ENCODE peak calls at places on chromosome 20, in ten cellular contexts. M, R, Y, H, V, O, Z, N, A and E are unnamed samples.
A peak's percentile ranks its signal among the peaks of the same experiment; 100 is the strongest.

GRCh38 chr20:39983183-39983582 is 705.9 kb downstream of the MAFB start:
- DNase-seq in M (no peak), R (no peak), Y (no peak), H (no peak), V (no peak), O (no peak), Z (no peak), N (no peak), A (no peak), E (no peak)

GRCh38 chr20:24917797-24918578 is 31.1 kb upstream of the CST7 start:
- DNase-seq in M (peak; percentile 53), R (peak; percentile 78), Y (peak; percentile 50), H (peak; percentile 15), V (peak; percentile 36), O (no peak), Z (peak; percentile 27), N (peak; percentile 75), A (peak; percentile 88), E (no peak)

GRCh38 chr20:3653921-3654320 is 9.3 kb downstream of the GFRA4 start:
- DNase-seq in M (no peak), R (no peak), Y (no peak), H (no peak), V (no peak), O (no peak), Z (no peak), N (no peak), A (no peak), E (no peak)

GRCh38 chr20:9119776-9120175 is 50.9 kb downstream of the PLCB4 start:
- DNase-seq in M (no peak), R (no peak), Y (no peak), H (no peak), V (peak; percentile 68), O (no peak), Z (no peak), N (peak; percentile 58), A (peak; percentile 73), E (no peak)

GRCh38 chr20:19858972-19859371 is 100.9 kb downstream of the RIN2 start:
- DNase-seq in M (no peak), R (peak; percentile 65), Y (no peak), H (no peak), V (no peak), O (no peak), Z (no peak), N (no peak), A (no peak), E (no peak)

GRCh38 chr20:47490795-47491194 is 10.9 kb upstream of the NCOA3 start:
- DNase-seq in M (no peak), R (no peak), Y (no peak), H (no peak), V (no peak), O (no peak), Z (no peak), N (no peak), A (no peak), E (no peak)

GRCh38 chr20:46894579-46894958 is at the start of gene EYA2:
- DNase-seq in M (no peak), R (peak; percentile 42), Y (no peak), H (no peak), V (no peak), O (no peak), Z (no peak), N (no peak), A (peak; percentile 74), E (no peak)

GRCh38 chr20:47459344-47460073 is 42.2 kb upstream of the NCOA3 start:
- DNase-seq in M (no peak), R (no peak), Y (no peak), H (no peak), V (no peak), O (no peak), Z (no peak), N (no peak), A (no peak), E (no peak)

GRCh38 chr20:33664085-33664761 is 2.1 kb downstream of the C20orf144 start:
- DNase-seq in M (no peak), R (peak; percentile 21), Y (no peak), H (no peak), V (no peak), O (no peak), Z (no peak), N (no peak), A (peak; percentile 59), E (no peak)

GRCh38 chr20:46215913-46216707 is 92.2 kb downstream of the CDH22 start:
- DNase-seq in M (peak; percentile 19), R (peak; percentile 15), Y (no peak), H (no peak), V (no peak), O (no peak), Z (no peak), N (no peak), A (peak; percentile 79), E (no peak)

GRCh38 chr20:51366155-51366886 is 176.2 kb downstream of the NFATC2 start:
- DNase-seq in M (peak; percentile 99), R (peak; percentile 100), Y (no peak), H (no peak), V (peak; percentile 82), O (no peak), Z (peak; percentile 99), N (peak; percentile 62), A (peak; percentile 88), E (no peak)